ENCODE peak calls at places on chromosome 2, in seven cellular contexts. O is tibial artery; Q is A549; S is GM12865; V is stimulated activated CD4-positive, alpha-beta T cell treated with anti-CD3 and anti-CD28 coated beads, Interleukin-15, amount 100 ng/mL, for 1 hour; R is colonic mucosa; T is AG09319. K is an unnamed sample.

GRCh38 chr2:159219394-159219998 is 67.0 kb downstream of the WDSUB1 start:
- DNase-seq in O (no peak), Q (no peak), S (no peak), V (no peak), R (peak), T (no peak), K (no peak)

GRCh38 chr2:227509824-227510619 is 38.1 kb downstream of the AGFG1 start:
- DNase-seq in O (no peak), Q (no peak), S (no peak), V (no peak), R (no peak), T (peak), K (no peak)

GRCh38 chr2:174596994-174597346 is 634 bp downstream of the WIPF1 start:
- DNase-seq in O (no peak), Q (no peak), S (peak), V (no peak), R (no peak), T (no peak), K (no peak)

GRCh38 chr2:30823452-30823851 is 16.2 kb upstream of the CAPN13 start:
- DNase-seq in O (no peak), Q (no peak), S (no peak), V (no peak), R (no peak), T (no peak), K (no peak)

GRCh38 chr2:25537526-25537925 is 135.9 kb downstream of the DTNB start:
- DNase-seq in O (no peak), Q (no peak), S (no peak), V (no peak), R (no peak), T (no peak), K (no peak)

GRCh38 chr2:20501974-20502373 is 55.1 kb downstream of the RHOB start:
- DNase-seq in O (no peak), Q (peak), S (no peak), V (no peak), R (no peak), T (peak), K (no peak)

GRCh38 chr2:100780203-100781008 is 39.5 kb upstream of the NPAS2 start:
- DNase-seq in O (no peak), Q (no peak), S (no peak), V (no peak), R (peak), T (no peak), K (peak)

GRCh38 chr2:223005496-223005895 is 46.5 kb upstream of the KCNE4 start:
- DNase-seq in O (no peak), Q (no peak), S (no peak), V (no peak), R (no peak), T (no peak), K (no peak)

GRCh38 chr2:619964-620363 is 57.2 kb downstream of the TMEM18 start:
- DNase-seq in O (no peak), Q (no peak), S (no peak), V (no peak), R (no peak), T (no peak), K (no peak)

GRCh38 chr2:109305494-109306187 is 176.6 kb downstream of the SH3RF3 start:
- DNase-seq in O (no peak), Q (no peak), S (no peak), V (no peak), R (no peak), T (no peak), K (no peak)